ENCODE peak calls at places on chromosomes 13 and 19, in four cellular contexts. One of them, this sample, is unnamed.

GRCh38 chr13:99051768-99052455 is 74.0 kb upstream of the DOCK9 start:
- DNase-seq in left lung: no peak
- DNase-seq in lung microvascular endothelial cell: no peak
- DNase-seq in pons: no peak
- DNase-seq in this sample: no peak

GRCh38 chr13:20015763-20016162 is 57.2 kb downstream of the ZMYM2 start:
- DNase-seq in lung microvascular endothelial cell: no peak
- DNase-seq in pons: no peak
- DNase-seq in left lung: no peak
- DNase-seq in this sample: no peak

GRCh38 chr19:3576696-3577443 is 4.1 kb downstream of the HMG20B start:
- DNase-seq in left lung: no peak
- DNase-seq in lung microvascular endothelial cell: peak
- DNase-seq in pons: no peak
- DNase-seq in this sample: no peak

GRCh38 chr19:6587093-6587820 is 3.7 kb downstream of the CD70 start:
- DNase-seq in pons: no peak
- DNase-seq in lung microvascular endothelial cell: no peak
- DNase-seq in left lung: no peak
- DNase-seq in this sample: no peak

GRCh38 chr19:3734310-3734600 is 26.1 kb downstream of the TJP3 start:
- DNase-seq in left lung: no peak
- DNase-seq in lung microvascular endothelial cell: no peak
- DNase-seq in pons: no peak
- DNase-seq in this sample: no peak

GRCh38 chr13:106095919-106096318 is 439.5 kb downstream of the EFNB2 start:
- DNase-seq in pons: no peak
- DNase-seq in lung microvascular endothelial cell: no peak
- DNase-seq in left lung: no peak
- DNase-seq in this sample: no peak

GRCh38 chr13:111638233-111638632 is 317.8 kb downstream of the TEX29 start:
- DNase-seq in lung microvascular endothelial cell: no peak
- DNase-seq in pons: no peak
- DNase-seq in left lung: no peak
- DNase-seq in this sample: no peak

GRCh38 chr19:47514151-47514868 is 553 bp downstream of the NAPA start:
- DNase-seq in pons: no peak
- DNase-seq in lung microvascular endothelial cell: peak
- DNase-seq in left lung: peak
- DNase-seq in this sample: no peak

GRCh38 chr19:32130241-32130753 is 215.1 kb upstream of the ZNF507 start:
- DNase-seq in left lung: no peak
- DNase-seq in lung microvascular endothelial cell: no peak
- DNase-seq in pons: no peak
- DNase-seq in this sample: no peak

GRCh38 chr13:110047511-110047910 is 259.4 kb downstream of the COL4A1 start:
- DNase-seq in lung microvascular endothelial cell: no peak
- DNase-seq in pons: peak
- DNase-seq in left lung: peak
- DNase-seq in this sample: no peak

GRCh38 chr19:49129238-49129583 is 9.9 kb downstream of the PPFIA3 start:
- DNase-seq in pons: no peak
- DNase-seq in lung microvascular endothelial cell: no peak
- DNase-seq in left lung: no peak
- DNase-seq in this sample: no peak